ENCODE peak calls at places on chromosomes 6 and 20, in four cellular contexts. J is ascending aorta, R is HL-60, D is uterus. O is an unnamed sample.

GRCh38 chr6:1917628-1918371 is 308.1 kb downstream of the FOXC1 start:
- DNase-seq in D (no peak), R (no peak), J (peak; percentile 49), O (no peak)

GRCh38 chr20:63979549-63980316 is at the start of gene SAMD10:
- DNase-seq in R (peak; percentile 88), D (peak; percentile 33), J (no peak), O (no peak)

GRCh38 chr6:43680583-43681120 is 6.9 kb downstream of the MRPS18A start:
- DNase-seq in D (no peak), J (no peak), R (no peak), O (no peak)

GRCh38 chr6:22590423-22590822 is 21.1 kb downstream of the HDGFL1 start:
- DNase-seq in D (no peak), J (no peak), R (no peak), O (no peak)

GRCh38 chr20:50496773-50497375 is 13.3 kb upstream of the PTPN1 start:
- DNase-seq in D (no peak), J (no peak), R (no peak), O (no peak)

GRCh38 chr20:8601542-8601912 is 467.4 kb upstream of the PLCB4 start:
- DNase-seq in D (no peak), J (no peak), R (no peak), O (no peak)

GRCh38 chr20:8858181-8858794 is 210.6 kb upstream of the PLCB4 start:
- DNase-seq in R (no peak), D (no peak), J (no peak), O (no peak)

GRCh38 chr6:33248643-33248931 is 23.1 kb downstream of the VPS52 start:
- DNase-seq in R (no peak), J (no peak), D (no peak), O (no peak)

GRCh38 chr20:17625246-17626051 is 55.6 kb downstream of the DSTN start:
- DNase-seq in R (no peak), J (peak; percentile 6), D (peak; percentile 15), O (no peak)

GRCh38 chr6:23081701-23082100 is 512.3 kb downstream of the HDGFL1 start:
- DNase-seq in J (no peak), R (no peak), D (no peak), O (no peak)

GRCh38 chr6:36615018-36615761 is 21.0 kb downstream of the SRSF3 start:
- DNase-seq in D (peak; percentile 45), J (no peak), R (peak; percentile 73), O (peak; percentile 31)

DNA sequence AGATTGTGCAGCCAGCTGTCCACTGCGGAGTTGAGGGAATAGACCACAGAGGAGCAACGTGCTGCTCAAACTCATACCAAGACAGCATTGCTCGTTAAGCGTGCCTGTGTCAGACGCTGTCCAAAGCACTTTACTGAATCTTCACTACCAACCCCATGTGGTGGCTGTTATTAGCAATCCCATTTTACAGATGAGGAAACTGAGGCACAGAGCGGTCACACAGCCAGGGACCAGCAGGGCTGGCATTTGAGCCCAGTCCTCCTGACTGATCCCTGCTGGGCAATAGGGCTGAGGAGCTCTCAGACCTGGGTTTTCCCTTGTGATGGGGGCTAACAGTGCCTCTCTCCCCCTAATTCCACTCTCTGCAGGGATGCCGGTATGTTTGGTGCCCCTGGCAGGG is 18.0 kb downstream of the SRXN1 start:
- DNase-seq in R (no peak), J (no peak), D (no peak), O (no peak)
- H3K27ac ChIP-seq in R (no peak overlapping the region), J (no peak overlapping the region), D (no peak overlapping the region), O (no peak overlapping the region)

GRCh38 chr6:25953733-25954132 is 8.9 kb upstream of the TRIM38 start:
- DNase-seq in R (no peak), J (no peak), D (no peak), O (no peak)
- H3K27ac ChIP-seq in R (no peak overlapping the region), J (no peak overlapping the region), D (no peak overlapping the region), O (no peak overlapping the region)

GRCh38 chr6:84021625-84022024 is 11.9 kb upstream of the MRAP2 start:
- DNase-seq in D (no peak), J (no peak), R (no peak), O (no peak)

GRCh38 chr6:84026721-84027164 is 6.8 kb upstream of the MRAP2 start:
- DNase-seq in J (no peak), R (no peak), D (no peak), O (no peak)

GRCh38 chr6:84028350-84028749 is 5.2 kb upstream of the MRAP2 start:
- DNase-seq in R (no peak), J (no peak), D (no peak), O (no peak)

GRCh38 chr6:84027340-84028183 is 6.0 kb upstream of the MRAP2 start:
- DNase-seq in D (no peak), R (no peak), J (no peak), O (no peak)
- H3K27ac ChIP-seq in D (no peak overlapping the region), R (no peak overlapping the region), J (peak overlapping the region; percentile 96), O (no peak overlapping the region)

GRCh38 chr6:90095788-90096187 is 200.9 kb downstream of the BACH2 start:
- DNase-seq in R (no peak), J (no peak), D (no peak), O (no peak)
- H3K27ac ChIP-seq in R (no peak overlapping the region), J (peak overlapping the region; percentile 70), D (no peak overlapping the region), O (no peak overlapping the region)

DNA sequence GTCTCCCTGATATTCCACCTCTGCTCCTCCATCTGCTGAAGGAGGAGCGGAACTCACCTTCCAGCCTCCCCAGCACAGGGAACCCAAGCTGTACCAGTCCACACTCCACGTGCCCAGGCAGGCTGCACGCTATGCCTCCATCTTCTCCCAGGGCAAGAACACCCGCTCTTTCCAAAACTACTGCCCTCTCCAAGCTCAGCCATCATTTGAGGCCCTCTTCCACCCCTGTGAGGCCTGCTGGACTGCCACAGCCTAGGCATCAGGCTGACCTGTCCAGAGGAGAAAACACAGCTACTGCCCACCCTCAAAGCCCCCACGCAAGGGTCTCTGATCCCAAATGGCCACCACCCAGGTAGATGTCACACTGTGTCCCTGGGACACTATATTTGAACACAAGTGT is 99.9 kb downstream of the PRND start:
- DNase-seq in D (no peak), R (no peak), J (no peak), O (no peak)
- H3K27ac ChIP-seq in D (peak overlapping the region; percentile 75), R (peak overlapping the region; percentile 98), J (no peak overlapping the region), O (no peak overlapping the region)

GRCh38 chr6:34877259-34877658 is 10.6 kb downstream of the TAF11 start:
- DNase-seq in D (no peak), J (no peak), R (no peak), O (no peak)

GRCh38 chr6:34877869-34878485 is 9.9 kb downstream of the TAF11 start:
- DNase-seq in R (no peak), D (no peak), J (no peak), O (no peak)

GRCh38 chr6:34872332-34872731 is 15.5 kb downstream of the TAF11 start:
- DNase-seq in R (no peak), D (no peak), J (no peak), O (no peak)

GRCh38 chr6:34876451-34876850 is 11.4 kb downstream of the TAF11 start:
- DNase-seq in D (no peak), J (no peak), R (no peak), O (no peak)

DNA sequence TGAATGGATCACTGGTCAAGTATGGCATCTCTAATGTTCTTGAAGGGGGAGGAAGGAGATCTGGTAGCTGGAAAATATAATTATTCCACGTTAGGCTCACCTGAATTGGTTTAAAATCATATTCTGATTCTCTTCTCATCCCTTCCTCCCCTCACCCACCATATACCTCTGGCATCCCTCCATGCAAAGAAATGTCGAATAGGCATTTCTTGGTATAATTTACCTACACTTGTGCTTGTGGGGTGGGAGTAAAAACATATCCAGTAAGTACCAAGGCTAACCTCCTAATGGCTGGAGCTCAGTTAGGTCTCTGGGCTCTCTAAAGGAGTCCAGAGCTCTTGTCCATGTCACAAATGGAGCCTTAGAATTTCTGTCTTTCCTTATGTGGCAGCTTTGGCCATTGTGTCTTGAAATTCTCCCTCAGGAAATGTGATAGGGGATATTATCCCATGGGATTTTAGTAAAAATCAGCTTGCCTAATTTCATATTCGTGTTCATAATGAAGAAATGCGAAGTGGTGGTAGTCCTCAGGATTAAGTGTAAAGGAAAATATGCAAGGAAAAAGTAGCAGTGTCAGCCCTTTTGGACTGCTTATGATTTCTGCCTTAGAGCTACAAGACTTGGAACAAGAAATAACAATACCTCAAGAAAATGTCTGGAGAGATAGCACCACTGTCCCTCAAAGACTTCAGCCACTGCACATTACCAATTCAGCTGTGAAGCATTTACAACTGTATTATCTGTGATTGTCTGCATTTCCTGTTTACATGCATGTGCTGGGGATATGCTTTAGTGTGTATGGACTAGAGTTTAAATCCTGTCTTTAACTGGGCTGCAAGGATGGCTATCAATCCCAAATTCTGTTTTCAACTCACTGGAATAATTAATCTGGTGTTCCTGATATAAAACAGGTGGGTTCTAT is 12.3 kb downstream of the TAF11 start:
- DNase-seq in R (no peak), D (no peak), J (no peak), O (no peak)
- H3K27ac ChIP-seq in R (no peak overlapping the region), D (no peak overlapping the region), J (no peak overlapping the region), O (no peak overlapping the region)

GRCh38 chr6:133715270-133715669 is 173.6 kb upstream of the TCF21 start:
- DNase-seq in R (no peak), J (no peak), D (no peak), O (no peak)
- H3K27ac ChIP-seq in R (no peak overlapping the region), J (no peak overlapping the region), D (no peak overlapping the region), O (no peak overlapping the region)

DNA sequence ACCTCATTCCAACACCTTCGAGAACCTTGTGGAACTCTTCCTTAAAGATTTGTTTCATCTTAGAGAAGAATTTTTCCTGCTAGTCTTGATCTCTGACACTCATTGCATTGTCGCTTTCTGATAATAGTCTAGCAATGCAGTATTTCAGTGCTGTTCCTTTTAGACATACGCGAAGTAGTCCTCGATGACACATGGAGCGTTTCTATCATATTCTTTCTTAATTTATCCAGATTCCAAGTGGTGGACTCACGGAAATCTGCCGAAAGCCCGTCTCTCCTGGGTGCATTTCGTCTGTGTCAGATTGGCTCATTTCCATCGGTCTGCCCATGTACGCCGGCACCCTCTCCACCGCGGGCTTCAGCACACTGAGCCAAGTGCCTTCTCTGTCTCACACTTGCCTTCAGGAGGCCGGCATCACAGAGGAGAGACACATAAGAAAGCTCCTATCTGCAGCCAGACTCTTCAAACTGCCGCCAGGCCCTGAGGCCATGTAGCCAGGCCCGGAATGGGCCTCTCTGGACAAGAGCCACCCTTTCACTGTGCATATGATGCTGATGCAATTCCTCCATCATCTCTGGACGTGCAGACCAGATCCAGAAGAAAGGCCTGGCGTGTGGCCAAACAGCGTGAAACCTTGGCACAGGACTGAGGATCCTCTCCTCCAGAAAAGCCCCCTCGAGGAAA is 198.6 kb upstream of the UST start:
- DNase-seq in J (no peak), D (no peak), R (no peak), O (no peak)
- H3K27ac ChIP-seq in J (no peak overlapping the region), D (no peak overlapping the region), R (no peak overlapping the region), O (no peak overlapping the region)

GRCh38 chr6:163945813-163946212 is 531.3 kb downstream of the QKI start:
- DNase-seq in R (no peak), D (no peak), J (no peak), O (no peak)

GRCh38 chr6:163942790-163943189 is 528.3 kb downstream of the QKI start:
- DNase-seq in R (no peak), J (no peak), D (no peak), O (no peak)

GRCh38 chr6:163943647-163944395 is 529.3 kb downstream of the QKI start:
- DNase-seq in J (no peak), R (no peak), D (no peak), O (peak; percentile 96)

GRCh38 chr6:163946437-163946836 is 531.9 kb downstream of the QKI start:
- DNase-seq in D (peak; percentile 48), J (no peak), R (no peak), O (no peak)

DNA sequence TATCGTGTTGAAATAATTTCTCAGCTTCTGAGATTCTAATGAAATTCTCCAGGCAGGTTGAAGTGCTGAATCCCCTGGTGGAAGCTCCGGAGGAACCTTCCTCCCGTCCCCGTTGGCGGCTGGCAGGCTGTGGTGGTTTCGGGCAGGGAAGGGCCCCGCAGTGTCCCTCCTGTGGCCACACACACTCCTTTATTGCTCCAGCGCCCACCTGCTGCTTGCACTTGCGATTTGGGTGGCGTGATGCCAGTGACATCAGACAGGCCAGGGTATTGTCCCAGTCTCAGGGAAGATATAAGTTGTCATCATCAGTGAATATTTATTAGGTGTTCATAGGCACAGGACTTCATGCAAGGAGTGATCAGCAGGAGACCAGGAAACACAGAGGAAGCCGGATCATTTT is 530.4 kb downstream of the QKI start:
- DNase-seq in D (no peak), R (no peak), J (no peak), O (no peak)
- H3K27ac ChIP-seq in D (no peak overlapping the region), R (no peak overlapping the region), J (no peak overlapping the region), O (peak overlapping the region; percentile 50)